ENCODE peak calls at places on chromosomes 16 and 17, in four cellular contexts. U is stimulated activated CD4-positive, alpha-beta T cell treated with anti-CD3 and anti-CD28 coated beads, Interleukin-12 subunit alpha, Interleukin-12 subunit beta, amount 100 ng/mL, for 4 hours; W is kidney epithelial cell; E is Kasumi-1. G is an unnamed sample.

GRCh38 chr16:68197250-68197649 is 38.7 kb downstream of the ESRP2 start:
- DNase-seq in U (no peak), W (peak; percentile 54), E (no peak), G (no peak)

GRCh38 chr17:979539-980405 is at the start of gene NXN:
- DNase-seq in U (peak; percentile 91), W (no peak), E (peak; percentile 3), G (peak; percentile 79)

GRCh38 chr17:40909351-40909750 is 24.3 kb upstream of the KRT20 start:
- DNase-seq in U (peak; percentile 54), W (peak; percentile 74), E (peak; percentile 81), G (peak; percentile 73)

GRCh38 chr16:14569213-14569612 is 60.8 kb downstream of the PARN start:
- DNase-seq in U (no peak), W (no peak), E (no peak), G (no peak)

GRCh38 chr16:70805787-70806186 is 4.8 kb upstream of the VAC14 start:
- DNase-seq in U (no peak), W (peak; percentile 2), E (no peak), G (no peak)

GRCh38 chr16:24688359-24688758 is 41.1 kb upstream of the TNRC6A start:
- DNase-seq in U (no peak), W (no peak), E (no peak), G (no peak)

GRCh38 chr17:49519781-49520180 is 24.7 kb downstream of the NGFR start:
- DNase-seq in U (no peak), W (no peak), E (no peak), G (no peak)

GRCh38 chr16:89925596-89926079 is 2.5 kb downstream of the TUBB3 start:
- DNase-seq in U (no peak), W (no peak), E (no peak), G (no peak)

GRCh38 chr16:4572715-4573114 is 16.6 kb downstream of the C16orf96 start:
- DNase-seq in U (no peak), W (no peak), E (peak; percentile 1), G (peak; percentile 30)

GRCh38 chr16:56401482-56401881 is 23.9 kb downstream of the AMFR start:
- DNase-seq in U (no peak), W (no peak), E (no peak), G (peak; percentile 27)

GRCh38 chr17:79220715-79221291 is 146.2 kb downstream of the ENGASE start:
- DNase-seq in U (peak; percentile 8), W (no peak), E (no peak), G (no peak)

GRCh38 chr17:3022197-3022596 is 41.2 kb downstream of the OR1D5 start:
- DNase-seq in U (no peak), W (no peak), E (no peak), G (no peak)

GRCh38 chr17:43608313-43608712 is 53.4 kb downstream of the MEOX1 start:
- DNase-seq in U (peak; percentile 22), W (peak; percentile 37), E (no peak), G (no peak)

GRCh38 chr17:68516732-68517131 is 4.5 kb downstream of the PRKAR1A start:
- DNase-seq in U (no peak), W (no peak), E (no peak), G (no peak)

GRCh38 chr16:76386784-76387183 is 109.6 kb downstream of the CNTNAP4 start:
- DNase-seq in U (no peak), W (no peak), E (no peak), G (no peak)

GRCh38 chr17:68089881-68090280 is 54.3 kb downstream of the KPNA2 start:
- DNase-seq in U (no peak), W (no peak), E (peak; percentile 64), G (no peak)

GRCh38 chr17:80142929-80143328 is 4.0 kb downstream of the EIF4A3 start:
- DNase-seq in U (no peak), W (no peak), E (no peak), G (no peak)

GRCh38 chr16:70478912-70479341 is 24.5 kb downstream of the FCSK start:
- DNase-seq in U (no peak), W (no peak), E (peak; percentile 20), G (no peak)

GRCh38 chr16:11136600-11136999 is 119.4 kb downstream of the SOCS1 start:
- DNase-seq in U (no peak), W (no peak), E (no peak), G (peak; percentile 36)

GRCh38 chr16:56337131-56337857 is 88.1 kb downstream of the AMFR start:
- DNase-seq in U (no peak), W (no peak), E (no peak), G (no peak)

GRCh38 chr17:75847595-75848522 is 3.7 kb upstream of the UNC13D start:
- DNase-seq in U (no peak), W (no peak), E (no peak), G (no peak)

GRCh38 chr17:5630434-5630833 is 46.1 kb upstream of the NLRP1 start:
- DNase-seq in U (no peak), W (no peak), E (no peak), G (no peak)

GRCh38 chr17:51901242-51901641 is 257.3 kb downstream of the CA10 start:
- DNase-seq in U (no peak), W (no peak), E (no peak), G (no peak)

GRCh38 chr17:34865696-34866095 is 95.6 kb downstream of the CCT6B start:
- DNase-seq in U (no peak), W (no peak), E (no peak), G (no peak)

G was measured in KBM-7.